ENCODE peak calls at places on chromosomes 12 and 14, in seven cellular contexts. E is cortex of kidney; W is naive thymus-derived CD8-positive, alpha-beta T cell; N is activated T-cell treated with anti-CD3 and anti-CD28 coated beads, Interleukin-2, amount 50 U/mL, for 48 hours; S is brain microvascular endothelial cell; C is kidney glomerular epithelial cell; Q is astrocyte of the hippocampus. T is an unnamed sample.

GRCh38 chr12:43675048-43675904 is 83.3 kb downstream of the PUS7L start:
- DNase-seq in S (no peak), Q (peak), W (no peak), C (no peak), E (no peak), N (no peak), T (no peak)

GRCh38 chr12:131863711-131864396 is 30.6 kb upstream of the ULK1 start:
- DNase-seq in C (no peak), Q (no peak), E (no peak), S (no peak), W (no peak), N (no peak), T (no peak)

GRCh38 chr12:71780207-71780822 is 25.7 kb downstream of the RAB21 start:
- DNase-seq in E (no peak), N (peak), S (peak), W (peak), C (peak), Q (peak), T (peak)

GRCh38 chr12:49750027-49750977 is 8.9 kb downstream of the TMBIM6 start:
- DNase-seq in W (no peak), Q (peak), E (no peak), C (no peak), N (peak), S (peak), T (peak)

GRCh38 chr12:107079172-107080011 is 14.0 kb downstream of the CRY1 start:
- DNase-seq in E (no peak), Q (peak), S (peak), N (no peak), C (peak), W (no peak), T (no peak)

GRCh38 chr12:57129311-57130288 is 1.3 kb downstream of the LRP1 start:
- DNase-seq in S (no peak), W (no peak), C (no peak), Q (no peak), E (no peak), N (no peak), T (no peak)

GRCh38 chr14:34781242-34781641 is 66.8 kb upstream of the CFL2 start:
- DNase-seq in C (peak), S (peak), Q (peak), W (no peak), N (no peak), E (no peak), T (peak)

GRCh38 chr12:46386360-46386867 is 13.8 kb upstream of the SLC38A2 start:
- DNase-seq in N (no peak), Q (peak), C (peak), S (peak), E (no peak), W (no peak), T (peak)

GRCh38 chr12:130109062-130109945 is 53.0 kb upstream of the FZD10 start:
- DNase-seq in C (no peak), N (no peak), W (no peak), S (no peak), Q (no peak), E (no peak), T (no peak)

GRCh38 chr14:23951590-23952143 is 1.9 kb upstream of the DHRS4 start:
- DNase-seq in W (no peak), N (no peak), S (no peak), Q (no peak), E (no peak), C (no peak), T (no peak)

GRCh38 chr12:50375802-50376201 is 20.6 kb downstream of the FAM186A start:
- DNase-seq in S (no peak), E (no peak), W (no peak), C (no peak), Q (no peak), N (no peak), T (no peak)

GRCh38 chr12:96513681-96514080 is 24.3 kb downstream of the CFAP54 start:
- DNase-seq in C (no peak), S (no peak), W (no peak), E (no peak), Q (no peak), N (no peak), T (no peak)

T was measured in RCC 7860.